ENCODE peak calls at places on chromosome 9, in four cellular contexts. Z, D, V and C are unnamed samples.

GRCh38 chr9:122125891-122126331 is 32.8 kb upstream of the TTLL11 start:
- DNase-seq in V (no peak), D (no peak), Z (no peak), C (no peak)

GRCh38 chr9:38339496-38339895 is 53.0 kb upstream of the ALDH1B1 start:
- DNase-seq in D (no peak), Z (no peak), V (no peak), C (no peak)

GRCh38 chr9:133615101-133615896 is 6.1 kb upstream of the FAM163B start:
- DNase-seq in D (no peak), Z (no peak), V (no peak), C (no peak)

GRCh38 chr9:127344373-127344995 is 52.5 kb upstream of the SLC2A8 start:
- DNase-seq in D (no peak), V (no peak), Z (no peak), C (no peak)

GRCh38 chr9:114722937-114723620 is 41.1 kb upstream of the TEX48 start:
- DNase-seq in V (no peak), D (no peak), Z (no peak), C (no peak)

GRCh38 chr9:134283111-134283515 is 43.1 kb upstream of the RXRA start:
- DNase-seq in Z (no peak), V (no peak), D (no peak), C (no peak)

GRCh38 chr9:23496827-23497226 is 329.2 kb downstream of the ELAVL2 start:
- DNase-seq in D (no peak), V (no peak), Z (no peak), C (no peak)

GRCh38 chr9:126699401-126699851 is 85.7 kb downstream of the LMX1B start:
- DNase-seq in V (peak), Z (no peak), D (no peak), C (no peak)

GRCh38 chr9:89021154-89021803 is 30.0 kb downstream of the S1PR3 start:
- DNase-seq in D (no peak), Z (no peak), V (no peak), C (no peak)

GRCh38 chr9:68705636-68706578 is 867 bp downstream of the PIP5K1B start:
- DNase-seq in Z (peak), D (no peak), V (peak), C (no peak)

GRCh38 chr9:109027176-109027575 is 13.9 kb upstream of the CTNNAL1 start:
- DNase-seq in Z (no peak), V (no peak), D (no peak), C (no peak)

GRCh38 chr9:102101723-102102122 is 363.3 kb upstream of the GRIN3A start:
- DNase-seq in V (no peak), Z (no peak), D (no peak), C (no peak)

GRCh38 chr9:104993291-104993963 is 65.5 kb upstream of the ABCA1 start:
- DNase-seq in Z (peak), D (no peak), V (peak), C (no peak)

GRCh38 chr9:126842977-126843799 is 17.3 kb upstream of the ZBTB34 start:
- DNase-seq in D (no peak), V (no peak), Z (no peak), C (no peak)

GRCh38 chr9:124356745-124357390 is 58.4 kb downstream of the PSMB7 start:
- DNase-seq in V (no peak), D (no peak), Z (no peak), C (peak)

GRCh38 chr9:95127249-95128176 is 190.0 kb downstream of the FANCC start:
- DNase-seq in V (peak), D (no peak), Z (peak), C (peak)

GRCh38 chr9:96293481-96293880 is 8.5 kb downstream of the HSD17B3 start:
- DNase-seq in Z (no peak), V (no peak), D (no peak), C (no peak)

GRCh38 chr9:80796662-80797426 is 892.5 kb downstream of the TLE1 start:
- DNase-seq in D (no peak), Z (no peak), V (no peak), C (no peak)

GRCh38 chr9:114505187-114506081 is at the start of gene WHRN:
- DNase-seq in D (peak), Z (peak), V (peak), C (peak)

GRCh38 chr9:134605351-134605968 is 36.1 kb upstream of the COL5A1 start:
- DNase-seq in D (no peak), V (no peak), Z (no peak), C (peak)

GRCh38 chr9:133880851-133881634 is 111.1 kb downstream of the VAV2 start:
- DNase-seq in D (no peak), Z (no peak), V (no peak), C (no peak)

GRCh38 chr9:2336055-2336454 is 285.5 kb upstream of the VLDLR start:
- DNase-seq in D (no peak), Z (no peak), V (no peak), C (no peak)

GRCh38 chr9:126860757-126861466 is 473 bp downstream of the ZBTB34 start:
- DNase-seq in D (no peak), Z (peak), V (peak), C (peak)

GRCh38 chr9:100714372-100715099 is 136.7 kb downstream of the CAVIN4 start:
- DNase-seq in D (no peak), V (no peak), Z (peak), C (peak)

GRCh38 chr9:29556317-29556716 is 1983.0 kb upstream of the C9orf72 start:
- DNase-seq in D (no peak), V (no peak), Z (no peak), C (no peak)

GRCh38 chr9:6218099-6218502 is 2.5 kb downstream of the IL33 start:
- DNase-seq in Z (no peak), D (no peak), V (no peak), C (no peak)

GRCh38 chr9:114606068-114606467 is 5.0 kb upstream of the TMEM268 start:
- DNase-seq in V (no peak), Z (no peak), D (no peak), C (no peak)

GRCh38 chr9:81410201-81410600 is 279.1 kb downstream of the TLE1 start:
- DNase-seq in D (no peak), V (no peak), Z (no peak), C (no peak)

GRCh38 chr9:75891277-75892167 is 1.0 kb downstream of the PCSK5 start:
- DNase-seq in D (no peak), V (peak), Z (peak), C (peak)

GRCh38 chr9:95406114-95406513 is 88.6 kb upstream of the FANCC start:
- DNase-seq in Z (no peak), D (no peak), V (no peak), C (no peak)

GRCh38 chr9:81028504-81028903 is 660.8 kb downstream of the TLE1 start:
- DNase-seq in Z (no peak), D (no peak), V (no peak), C (no peak)

GRCh38 chr9:135144581-135145108 is 57.2 kb downstream of the OLFM1 start:
- DNase-seq in V (no peak), D (no peak), Z (no peak), C (no peak)

GRCh38 chr9:86676426-86676825 is 270.9 kb downstream of the GAS1 start:
- DNase-seq in D (no peak), Z (no peak), V (no peak), C (no peak)

GRCh38 chr9:120862452-120862851 is 14.5 kb downstream of the PHF19 start:
- DNase-seq in Z (no peak), D (no peak), V (no peak), C (no peak)

GRCh38 chr9:74711371-74711770 is 176.3 kb downstream of the TRPM6 start:
- DNase-seq in Z (no peak), D (no peak), V (no peak), C (no peak)

GRCh38 chr9:133956520-133957076 is 35.5 kb downstream of the VAV2 start:
- DNase-seq in Z (no peak), V (peak), D (no peak), C (no peak)

GRCh38 chr9:121478816-121479676 is 20.6 kb downstream of the GGTA1 start:
- DNase-seq in Z (no peak), V (no peak), D (no peak), C (no peak)

GRCh38 chr9:121636411-121636865 is 15.0 kb upstream of the DAB2IP start:
- DNase-seq in Z (no peak), D (no peak), V (no peak), C (no peak)

GRCh38 chr9:98726735-98727134 is 18.0 kb upstream of the GABBR2 start:
- DNase-seq in Z (no peak), V (no peak), D (no peak), C (no peak)

GRCh38 chr9:79185866-79186265 is 385.9 kb upstream of the TLE4 start:
- DNase-seq in Z (no peak), D (no peak), V (no peak), C (no peak)